ENCODE peak calls at places on chromosomes 5 and 9, in four cellular contexts. One of them, this sample, is unnamed.

GRCh38 chr5:138955013-138955660 is 80.0 kb upstream of the LRRTM2 start:
- DNase-seq in H1: no peak
- DNase-seq in GM12878: no peak
- DNase-seq in K562: no peak
- DNase-seq in this sample: peak

GRCh38 chr5:150138551-150139265 is 16.9 kb downstream of the PDGFRB start:
- DNase-seq in H1: no peak
- DNase-seq in GM12878: no peak
- DNase-seq in K562: no peak
- DNase-seq in this sample: peak

GRCh38 chr5:139177809-139178581 is 20.2 kb downstream of the SIL1 start:
- DNase-seq in H1: no peak
- DNase-seq in GM12878: peak
- DNase-seq in K562: no peak
- DNase-seq in this sample: peak

GRCh38 chr9:112493738-112494137 is 7.1 kb downstream of the KIAA1958 start:
- DNase-seq in H1: no peak
- DNase-seq in GM12878: no peak
- DNase-seq in K562: no peak
- DNase-seq in this sample: no peak

GRCh38 chr5:124613273-124613953 is 133.0 kb downstream of the ZNF608 start:
- DNase-seq in H1: no peak
- DNase-seq in GM12878: no peak
- DNase-seq in K562: no peak
- DNase-seq in this sample: no peak

GRCh38 chr5:41793156-41793770 is 77.0 kb downstream of the OXCT1 start:
- DNase-seq in H1: no peak
- DNase-seq in GM12878: no peak
- DNase-seq in K562: no peak
- DNase-seq in this sample: peak

GRCh38 chr9:97529363-97530076 is 28.1 kb downstream of the TMOD1 start:
- DNase-seq in H1: no peak
- DNase-seq in GM12878: peak
- DNase-seq in K562: peak
- DNase-seq in this sample: no peak

GRCh38 chr5:24566933-24567332 is 77.8 kb downstream of the CDH10 start:
- DNase-seq in H1: no peak
- DNase-seq in GM12878: no peak
- DNase-seq in K562: no peak
- DNase-seq in this sample: no peak

GRCh38 chr5:4022991-4023390 is 427.4 kb downstream of the IRX1 start:
- DNase-seq in H1: no peak
- DNase-seq in GM12878: no peak
- DNase-seq in K562: no peak
- DNase-seq in this sample: no peak

GRCh38 chr5:119274024-119274766 is 81.6 kb upstream of the TNFAIP8 start:
- DNase-seq in H1: no peak
- DNase-seq in GM12878: no peak
- DNase-seq in K562: no peak
- DNase-seq in this sample: no peak

GRCh38 chr9:88280816-88281382 is 107.3 kb upstream of the SPIN1 start:
- DNase-seq in H1: peak
- DNase-seq in GM12878: no peak
- DNase-seq in K562: no peak
- DNase-seq in this sample: peak

GRCh38 chr5:138503487-138504270 is 38.4 kb downstream of the EGR1 start:
- DNase-seq in H1: no peak
- DNase-seq in GM12878: peak
- DNase-seq in K562: peak
- DNase-seq in this sample: peak

GRCh38 chr9:131187957-131188356 is 62.6 kb downstream of the NUP214 start:
- DNase-seq in H1: no peak
- DNase-seq in GM12878: no peak
- DNase-seq in K562: no peak
- DNase-seq in this sample: no peak

GRCh38 chr5:96753848-96754247 is 53.9 kb downstream of the ERAP1 start:
- DNase-seq in H1: no peak
- DNase-seq in GM12878: no peak
- DNase-seq in K562: no peak
- DNase-seq in this sample: peak

GRCh38 chr9:69606089-69606488 is 66.1 kb downstream of the APBA1 start:
- DNase-seq in H1: no peak
- DNase-seq in GM12878: no peak
- DNase-seq in K562: no peak
- DNase-seq in this sample: no peak

GRCh38 chr5:140172473-140172872 is 2.5 kb upstream of the CYSTM1 start:
- DNase-seq in H1: no peak
- DNase-seq in GM12878: no peak
- DNase-seq in K562: no peak
- DNase-seq in this sample: no peak

GRCh38 chr5:110478899-110479298 is 247.6 kb downstream of the TMEM232 start:
- DNase-seq in H1: no peak
- DNase-seq in GM12878: no peak
- DNase-seq in K562: no peak
- DNase-seq in this sample: no peak

GRCh38 chr9:88574993-88575392 is 40.0 kb downstream of the NXNL2 start:
- DNase-seq in H1: no peak
- DNase-seq in GM12878: no peak
- DNase-seq in K562: no peak
- DNase-seq in this sample: no peak

GRCh38 chr9:69472101-69472625 is 147.1 kb downstream of the ENTREP1 start:
- DNase-seq in H1: no peak
- DNase-seq in GM12878: no peak
- DNase-seq in K562: no peak
- DNase-seq in this sample: peak

GRCh38 chr9:16202913-16203734 is 650.3 kb downstream of the CCDC171 start:
- DNase-seq in H1: no peak
- DNase-seq in GM12878: no peak
- DNase-seq in K562: no peak
- DNase-seq in this sample: no peak

GRCh38 chr5:72498284-72498683 is 8.9 kb downstream of the ZNF366 start:
- DNase-seq in H1: no peak
- DNase-seq in GM12878: no peak
- DNase-seq in K562: no peak
- DNase-seq in this sample: no peak

GRCh38 chr9:69175488-69175872 is 1.4 kb downstream of the TJP2 start:
- DNase-seq in H1: no peak
- DNase-seq in GM12878: no peak
- DNase-seq in K562: no peak
- DNase-seq in this sample: no peak

GRCh38 chr9:129343697-129344375 is 165.8 kb upstream of the IER5L start:
- DNase-seq in H1: no peak
- DNase-seq in GM12878: no peak
- DNase-seq in K562: no peak
- DNase-seq in this sample: no peak

GRCh38 chr5:39605145-39605544 is 180.4 kb upstream of the DAB2 start:
- DNase-seq in H1: no peak
- DNase-seq in GM12878: no peak
- DNase-seq in K562: no peak
- DNase-seq in this sample: no peak

GRCh38 chr5:111781200-111781599 is 24.2 kb upstream of the NREP start:
- DNase-seq in H1: no peak
- DNase-seq in GM12878: no peak
- DNase-seq in K562: no peak
- DNase-seq in this sample: no peak

GRCh38 chr9:131237931-131238401 is 38.3 kb downstream of the FAM78A start:
- DNase-seq in H1: no peak
- DNase-seq in GM12878: peak
- DNase-seq in K562: no peak
- DNase-seq in this sample: no peak

GRCh38 chr9:116490321-116490720 is 196.8 kb upstream of the TRIM32 start:
- DNase-seq in H1: no peak
- DNase-seq in GM12878: no peak
- DNase-seq in K562: no peak
- DNase-seq in this sample: no peak

GRCh38 chr9:122016789-122017188 is 76.3 kb downstream of the TTLL11 start:
- DNase-seq in H1: no peak
- DNase-seq in GM12878: no peak
- DNase-seq in K562: no peak
- DNase-seq in this sample: no peak

GRCh38 chr9:126453156-126453963 is 126.7 kb downstream of the MVB12B start:
- DNase-seq in H1: no peak
- DNase-seq in GM12878: no peak
- DNase-seq in K562: no peak
- DNase-seq in this sample: no peak

GRCh38 chr5:61777292-61777691 is 445.2 kb downstream of the ZSWIM6 start:
- DNase-seq in H1: no peak
- DNase-seq in GM12878: no peak
- DNase-seq in K562: no peak
- DNase-seq in this sample: no peak

GRCh38 chr5:61783481-61783880 is 451.4 kb downstream of the ZSWIM6 start:
- DNase-seq in H1: no peak
- DNase-seq in GM12878: no peak
- DNase-seq in K562: no peak
- DNase-seq in this sample: no peak

GRCh38 chr5:61784337-61784736 is 452.3 kb downstream of the ZSWIM6 start:
- DNase-seq in H1: no peak
- DNase-seq in GM12878: no peak
- DNase-seq in K562: no peak
- DNase-seq in this sample: no peak

DNA sequence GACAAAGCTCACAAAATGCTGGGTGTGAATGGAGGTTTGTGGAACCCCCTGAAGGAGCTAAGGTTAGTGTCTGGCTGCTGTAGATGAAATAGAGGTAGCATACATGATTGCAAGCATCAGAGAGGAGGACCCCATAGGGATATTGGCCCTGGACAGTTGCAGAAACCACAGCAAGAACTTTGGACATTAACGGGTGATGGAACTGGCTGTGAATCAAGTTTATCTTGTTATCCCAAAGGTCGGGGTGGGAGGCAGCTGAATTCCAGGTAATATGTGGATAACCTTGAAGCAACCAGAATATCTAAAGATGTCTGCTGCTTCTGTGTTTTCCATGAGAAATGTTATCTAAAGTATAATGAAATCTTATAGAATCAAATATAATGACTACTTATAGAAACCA is 447.7 kb downstream of the ZSWIM6 start:
- DNase-seq in H1: no peak
- DNase-seq in GM12878: no peak
- DNase-seq in K562: no peak
- DNase-seq in this sample: no peak
- H3K4me3 ChIP-seq in H1: no peak
- H3K4me3 ChIP-seq in GM12878: no peak
- H3K4me3 ChIP-seq in K562: no peak
- H3K4me3 ChIP-seq in this sample: no peak

GRCh38 chr5:130386155-130386554 is 481.9 kb downstream of the CHSY3 start:
- DNase-seq in H1: no peak
- DNase-seq in GM12878: no peak
- DNase-seq in K562: no peak
- DNase-seq in this sample: no peak
- TF ChIP-seq CTCF in H1: no peak
- TF ChIP-seq CTCF in GM12878: no peak
- TF ChIP-seq CTCF in K562: no peak
- TF ChIP-seq CTCF in this sample: no peak

DNA sequence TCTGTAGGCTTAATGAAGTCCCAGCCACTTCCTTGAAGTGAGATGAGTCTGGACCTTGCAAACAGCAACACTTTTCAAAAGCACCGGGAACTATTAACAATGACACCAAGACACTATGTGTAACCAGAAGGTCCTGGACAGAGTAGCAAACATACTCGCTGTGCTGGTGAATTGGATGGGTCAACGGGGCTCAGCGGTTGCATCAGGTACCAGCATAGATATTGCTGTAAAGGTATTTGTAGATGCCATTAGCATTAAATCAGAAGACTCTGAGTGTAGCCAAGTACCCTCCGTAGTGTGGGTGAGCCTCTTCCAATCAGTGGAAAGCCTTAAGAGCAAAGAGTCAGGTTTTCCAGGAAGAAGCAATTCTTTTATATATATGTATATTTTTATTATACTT is 140.5 kb downstream of the IRX2 start:
- DNase-seq in H1: no peak
- DNase-seq in GM12878: no peak
- DNase-seq in K562: no peak
- DNase-seq in this sample: no peak
- TF ChIP-seq NRF1 in H1: no peak
- TF ChIP-seq NRF1 in GM12878: no peak
- TF ChIP-seq NRF1 in K562: no peak
- TF ChIP-seq NRF1 in this sample: no peak

GRCh38 chr5:181218795-181219124 is 4.3 kb upstream of the TRIM41 start:
- DNase-seq in H1: no peak
- DNase-seq in GM12878: no peak
- DNase-seq in K562: no peak
- DNase-seq in this sample: no peak
- H3K4me3 ChIP-seq in H1: peak
- H3K4me3 ChIP-seq in GM12878: peak
- H3K4me3 ChIP-seq in K562: peak
- H3K4me3 ChIP-seq in this sample: peak

GRCh38 chr5:179278119-179278518 is 67.1 kb downstream of the ADAMTS2 start:
- DNase-seq in H1: no peak
- DNase-seq in GM12878: no peak
- DNase-seq in K562: no peak
- DNase-seq in this sample: peak

GRCh38 chr5:179275941-179276837 is 69.1 kb downstream of the ADAMTS2 start:
- DNase-seq in H1: no peak
- DNase-seq in GM12878: no peak
- DNase-seq in K562: peak
- DNase-seq in this sample: no peak

GRCh38 chr5:179278546-179278945 is 66.7 kb downstream of the ADAMTS2 start:
- DNase-seq in H1: no peak
- DNase-seq in GM12878: no peak
- DNase-seq in K562: no peak
- DNase-seq in this sample: no peak

GRCh38 chr5:179275381-179275878 is 69.8 kb downstream of the ADAMTS2 start:
- DNase-seq in H1: no peak
- DNase-seq in GM12878: no peak
- DNase-seq in K562: no peak
- DNase-seq in this sample: no peak

GRCh38 chr5:179276838-179277395 is 68.3 kb downstream of the ADAMTS2 start:
- DNase-seq in H1: no peak
- DNase-seq in GM12878: no peak
- DNase-seq in K562: peak
- DNase-seq in this sample: peak
- TF ChIP-seq CTCF in H1: no peak
- TF ChIP-seq CTCF in GM12878: no peak
- TF ChIP-seq CTCF in K562: peak
- TF ChIP-seq CTCF in this sample: no peak

GRCh38 chr5:179553875-179554274 is 3.5 kb downstream of the RUFY1 start:
- DNase-seq in H1: no peak
- DNase-seq in GM12878: no peak
- DNase-seq in K562: no peak
- DNase-seq in this sample: no peak

GRCh38 chr5:179553006-179553405 is 2.7 kb downstream of the RUFY1 start:
- DNase-seq in H1: no peak
- DNase-seq in GM12878: no peak
- DNase-seq in K562: no peak
- DNase-seq in this sample: no peak

GRCh38 chr5:179550511-179551342 is at the start of gene RUFY1:
- DNase-seq in H1: no peak
- DNase-seq in GM12878: peak
- DNase-seq in K562: peak
- DNase-seq in this sample: peak

GRCh38 chr5:179554981-179555380 is 4.6 kb downstream of the RUFY1 start:
- DNase-seq in H1: no peak
- DNase-seq in GM12878: no peak
- DNase-seq in K562: no peak
- DNase-seq in this sample: no peak

GRCh38 chr5:179549973-179550510 is 312 bp upstream of the RUFY1 start:
- DNase-seq in H1: no peak
- DNase-seq in GM12878: peak
- DNase-seq in K562: no peak
- DNase-seq in this sample: peak
- TF ChIP-seq NRF1 in H1: no peak
- TF ChIP-seq NRF1 in GM12878: no peak
- TF ChIP-seq NRF1 in K562: no peak
- TF ChIP-seq NRF1 in this sample: no peak

GRCh38 chr5:17127743-17128231 is 89.6 kb upstream of the BASP1 start:
- DNase-seq in H1: no peak
- DNase-seq in GM12878: no peak
- DNase-seq in K562: no peak
- DNase-seq in this sample: no peak
- H3K4me3 ChIP-seq in H1: no peak
- H3K4me3 ChIP-seq in GM12878: no peak
- H3K4me3 ChIP-seq in K562: no peak
- H3K4me3 ChIP-seq in this sample: no peak